ENCODE peak calls at places on chromosomes 13 and 19, in four cellular contexts. F is GM12878, S is K562, K is GM12891. G is an unnamed sample.

GRCh38 chr13:73625562-73626339 is 508.5 kb downstream of the KLF12 start:
- DNase-seq in S (no peak), K (no peak), F (no peak), G (no peak)

GRCh38 chr13:35346494-35346893 is 130.0 kb downstream of the MAB21L1 start:
- DNase-seq in S (no peak), F (no peak), K (no peak), G (no peak)

GRCh38 chr19:9914315-9915207 is 21.8 kb downstream of the OLFM2 start:
- DNase-seq in F (no peak), S (peak), K (peak), G (peak)

GRCh38 chr13:74206061-74206561 is 71.9 kb upstream of the KLF12 start:
- DNase-seq in F (no peak), K (no peak), S (no peak), G (no peak)

GRCh38 chr19:35052599-35053190 is 11.2 kb downstream of the HPN start:
- DNase-seq in K (no peak), F (no peak), S (no peak), G (no peak)

GRCh38 chr13:111216166-111216960 is 101.3 kb downstream of the ARHGEF7 start:
- DNase-seq in S (peak), K (peak), F (no peak), G (peak)

GRCh38 chr19:48859711-48860572 is 8.5 kb downstream of the PLEKHA4 start:
- DNase-seq in K (peak), F (no peak), S (peak), G (no peak)

GRCh38 chr19:39941615-39942507 is 7.4 kb upstream of the FCGBP start:
- DNase-seq in K (no peak), F (peak), S (no peak), G (peak)

GRCh38 chr19:11174336-11174735 is 18.8 kb upstream of the SPC24 start:
- DNase-seq in S (no peak), K (no peak), F (no peak), G (no peak)

GRCh38 chr13:20952838-20953237 is 50.3 kb upstream of the XPO4 start:
- DNase-seq in K (no peak), F (no peak), S (no peak), G (no peak)

GRCh38 chr19:14021474-14021873 is 6.5 kb upstream of the RLN3 start:
- DNase-seq in S (peak), F (no peak), K (no peak), G (peak)

GRCh38 chr19:8631425-8631819 is 989 bp downstream of the NFILZ start:
- DNase-seq in S (no peak), F (no peak), K (no peak), G (no peak)

GRCh38 chr13:43132228-43132627 is 108.8 kb downstream of the DNAJC15 start:
- DNase-seq in K (no peak), F (no peak), S (no peak), G (no peak)

GRCh38 chr13:44230736-44231135 is 142.9 kb upstream of the SERP2 start:
- DNase-seq in F (no peak), S (no peak), K (no peak), G (no peak)

GRCh38 chr13:24709186-24709913 is 29.1 kb downstream of the ATP12A start:
- DNase-seq in F (no peak), S (no peak), K (peak), G (no peak)

GRCh38 chr19:14089662-14090508 is 666 bp downstream of the SAMD1 start:
- DNase-seq in S (peak), K (peak), F (no peak), G (peak)

GRCh38 chr13:26946675-26947342 is 186.2 kb upstream of the GPR12 start:
- DNase-seq in K (peak), S (peak), F (peak), G (peak)

GRCh38 chr19:33674575-33675367 is 53.0 kb downstream of the CHST8 start:
- DNase-seq in S (no peak), K (no peak), F (no peak), G (no peak)

GRCh38 chr19:49907745-49908446 is 11.2 kb upstream of the IL4I1 start:
- DNase-seq in K (no peak), F (peak), S (no peak), G (no peak)

GRCh38 chr13:76293346-76293745 is 592.9 kb downstream of the KCTD12 start:
- DNase-seq in S (no peak), F (no peak), K (no peak), G (no peak)

GRCh38 chr13:42392706-42393572 is 121.0 kb downstream of the AKAP11 start:
- DNase-seq in F (no peak), S (no peak), K (no peak), G (no peak)

GRCh38 chr13:81171065-81171647 is 830.2 kb upstream of the SPRY2 start:
- DNase-seq in S (peak), K (no peak), F (no peak), G (no peak)

GRCh38 chr13:87536899-87537298 is 134.3 kb upstream of the SLITRK5 start:
- DNase-seq in K (no peak), F (no peak), S (no peak), G (no peak)

GRCh38 chr19:3163230-3163886 is 15.2 kb upstream of the S1PR4 start:
- DNase-seq in S (peak), F (no peak), K (peak), G (peak)

GRCh38 chr19:15397236-15397635 is 17.6 kb upstream of the AKAP8 start:
- DNase-seq in K (no peak), F (no peak), S (no peak), G (no peak)

GRCh38 chr13:34857561-34857960 is 84.5 kb upstream of the NBEA start:
- DNase-seq in F (no peak), K (no peak), S (no peak), G (no peak)

GRCh38 chr19:3508771-3509535 is 2.8 kb downstream of the FZR1 start:
- DNase-seq in S (no peak), F (no peak), K (no peak), G (no peak)

GRCh38 chr13:100440756-100441421 is 147.7 kb downstream of the GGACT start:
- DNase-seq in S (no peak), K (no peak), F (no peak), G (no peak)

GRCh38 chr19:48994035-48994386 is 324 bp downstream of the RUVBL2 start:
- DNase-seq in K (no peak), F (no peak), S (no peak), G (no peak)

GRCh38 chr19:1264801-1265610 is 4.1 kb upstream of the CIRBP start:
- DNase-seq in F (no peak), K (no peak), S (peak), G (no peak)

GRCh38 chr19:3039641-3040077 is 10.6 kb upstream of the TLE2 start:
- DNase-seq in K (no peak), S (no peak), F (no peak), G (no peak)

GRCh38 chr19:55283548-55284393 is at the start of gene BRSK1:
- DNase-seq in F (no peak), S (peak), K (no peak), G (no peak)

GRCh38 chr13:26529441-26529840 is 28.0 kb upstream of the WASF3 start:
- DNase-seq in S (peak), F (no peak), K (no peak), G (peak)

GRCh38 chr19:662207-662961 is 630 bp downstream of the RNF126 start:
- DNase-seq in K (no peak), S (peak), F (no peak), G (no peak)

DNA sequence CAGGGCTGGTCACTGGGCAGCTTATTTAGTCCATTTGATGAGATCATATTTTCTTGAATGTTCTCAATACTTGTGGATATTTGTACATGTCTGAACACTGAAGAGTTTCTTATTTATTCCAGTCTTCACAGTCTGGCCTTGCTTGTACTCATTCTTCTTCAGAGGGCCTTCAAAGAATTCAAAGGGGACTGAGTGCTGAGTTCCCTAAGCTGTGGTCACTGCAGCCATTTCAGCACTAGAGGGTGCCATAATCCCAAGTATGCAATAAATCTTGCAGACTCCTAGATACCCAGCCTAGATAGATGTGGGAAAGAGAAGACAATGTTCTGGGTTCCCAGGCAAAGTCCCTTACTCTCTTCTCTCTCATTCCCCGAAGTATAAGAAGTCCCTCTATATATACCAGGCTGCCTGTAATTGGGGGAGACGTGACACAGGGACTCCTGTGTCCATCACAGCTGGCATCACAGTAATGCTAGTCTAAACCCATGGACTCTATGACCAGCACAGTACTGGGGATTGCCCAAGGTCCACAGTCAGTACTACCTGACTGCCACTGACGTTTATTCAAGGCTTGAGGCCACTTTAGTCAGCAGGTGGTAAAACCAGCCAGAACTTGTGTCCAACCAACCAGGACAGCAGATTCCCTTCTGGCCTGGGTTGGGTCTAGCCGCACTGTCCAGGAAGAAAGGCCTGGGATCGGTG is 8.9 kb upstream of the VN1R1 start:
- DNase-seq in F (peak), S (peak), K (no peak), G (peak)
- TF ChIP-seq SPI1 in F (no peak), S (no peak), K (no peak), G (no peak)

GRCh38 chr19:22144394-22144793 is 52.4 kb downstream of the ZNF676 start:
- DNase-seq in F (no peak), K (no peak), S (peak), G (no peak)
- TF ChIP-seq SPI1 in F (no peak), K (no peak), S (no peak), G (no peak)

GRCh38 chr19:5621945-5622464 is 571 bp downstream of the SAFB2 start:
- DNase-seq in F (no peak), S (no peak), K (no peak), G (no peak)
- TF ChIP-seq SPI1 in F (no peak), S (no peak), K (no peak), G (no peak)

GRCh38 chr13:30431269-30431950 is 9.1 kb downstream of the UBE2L5 start:
- DNase-seq in K (no peak), S (no peak), F (no peak), G (no peak)
- TF ChIP-seq SPI1 in K (no peak), S (no peak), F (no peak), G (no peak)

DNA sequence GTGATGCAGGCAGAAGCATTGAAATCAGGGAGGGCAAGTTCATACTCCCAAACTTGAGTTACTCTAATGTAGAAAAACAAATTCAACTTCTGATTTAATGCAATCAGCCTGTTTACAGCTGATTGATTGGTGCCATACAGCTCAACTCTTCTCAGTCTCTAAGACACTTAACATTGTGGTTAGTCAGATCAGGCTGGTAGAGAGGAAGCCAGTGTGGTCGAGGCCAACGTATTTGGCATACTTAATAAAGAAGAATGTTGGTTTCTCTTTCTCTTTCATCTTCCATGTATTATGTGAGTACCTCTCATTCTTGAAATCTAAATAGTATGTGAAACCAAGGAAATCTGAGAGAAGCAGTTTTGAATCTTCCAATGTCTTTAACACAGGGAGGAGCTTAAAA is 255.0 kb upstream of the SLITRK1 start:
- DNase-seq in K (no peak), S (no peak), F (peak), G (no peak)
- TF ChIP-seq SPI1 in K (no peak), S (no peak), F (no peak), G (no peak)

DNA sequence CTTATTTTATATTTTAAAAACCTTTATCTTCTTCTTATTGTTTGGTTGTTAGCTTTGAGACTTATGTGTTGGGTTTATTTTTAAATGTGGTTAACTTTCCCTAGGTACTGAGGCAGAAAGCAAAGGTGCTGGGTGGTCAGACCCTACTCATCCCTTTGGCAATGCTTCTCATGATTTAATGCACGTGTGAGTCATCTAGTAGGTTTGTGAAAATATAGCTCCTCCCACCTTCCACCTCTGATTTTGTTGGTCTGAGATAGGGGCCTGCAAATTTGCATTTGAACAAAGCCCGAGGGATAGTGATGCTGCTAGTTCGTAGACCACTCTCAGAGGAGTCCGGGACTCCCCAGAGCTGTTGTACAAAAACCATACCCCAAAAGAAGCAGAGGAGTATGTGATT is 771.3 kb upstream of the ARGLU1 start:
- DNase-seq in K (no peak), F (no peak), S (no peak), G (no peak)
- TF ChIP-seq SPI1 in K (no peak), F (no peak), S (no peak), G (no peak)